ENCODE peak calls at places on chromosomes 5 and 9, in eight cellular contexts. One of them, this sample, is unnamed.

GRCh38 chr5:122156724-122157325 is 27.5 kb downstream of the ZNF474 start:
- DNase-seq in adipocyte: peak
- DNase-seq in endothelial cell of umbilical vein: peak
- DNase-seq in HFF-Myc: no peak
- DNase-seq in AG10803: peak
- DNase-seq in kidney epithelial cell: no peak
- DNase-seq in Peyer's patch: no peak
- DNase-seq in PC-3: peak
- DNase-seq in this sample: no peak

GRCh38 chr9:37395663-37396062 is 26.8 kb upstream of the GRHPR start:
- DNase-seq in AG10803: no peak
- DNase-seq in PC-3: no peak
- DNase-seq in kidney epithelial cell: no peak
- DNase-seq in HFF-Myc: no peak
- DNase-seq in adipocyte: no peak
- DNase-seq in endothelial cell of umbilical vein: no peak
- DNase-seq in Peyer's patch: no peak
- DNase-seq in this sample: no peak

GRCh38 chr9:136947955-136948510 is 3.0 kb downstream of the C8G start:
- DNase-seq in PC-3: peak
- DNase-seq in kidney epithelial cell: no peak
- DNase-seq in adipocyte: peak
- DNase-seq in AG10803: peak
- DNase-seq in Peyer's patch: peak
- DNase-seq in endothelial cell of umbilical vein: no peak
- DNase-seq in HFF-Myc: no peak
- DNase-seq in this sample: no peak

GRCh38 chr5:113807384-113808053 is 294.0 kb downstream of the YTHDC2 start:
- DNase-seq in endothelial cell of umbilical vein: no peak
- DNase-seq in Peyer's patch: no peak
- DNase-seq in HFF-Myc: peak
- DNase-seq in adipocyte: peak
- DNase-seq in AG10803: peak
- DNase-seq in kidney epithelial cell: no peak
- DNase-seq in PC-3: no peak
- DNase-seq in this sample: no peak

GRCh38 chr5:159916841-159917761 is 819 bp downstream of the ADRA1B start:
- DNase-seq in AG10803: no peak
- DNase-seq in PC-3: no peak
- DNase-seq in Peyer's patch: no peak
- DNase-seq in kidney epithelial cell: no peak
- DNase-seq in endothelial cell of umbilical vein: no peak
- DNase-seq in HFF-Myc: no peak
- DNase-seq in adipocyte: no peak
- DNase-seq in this sample: no peak

GRCh38 chr9:133773889-133774655 is 35.9 kb upstream of the SARDH start:
- DNase-seq in PC-3: no peak
- DNase-seq in adipocyte: no peak
- DNase-seq in AG10803: peak
- DNase-seq in Peyer's patch: no peak
- DNase-seq in endothelial cell of umbilical vein: no peak
- DNase-seq in kidney epithelial cell: no peak
- DNase-seq in HFF-Myc: no peak
- DNase-seq in this sample: no peak

GRCh38 chr5:38426493-38426892 is 130.0 kb downstream of the LIFR start:
- DNase-seq in endothelial cell of umbilical vein: no peak
- DNase-seq in kidney epithelial cell: no peak
- DNase-seq in PC-3: peak
- DNase-seq in adipocyte: peak
- DNase-seq in AG10803: peak
- DNase-seq in HFF-Myc: no peak
- DNase-seq in Peyer's patch: no peak
- DNase-seq in this sample: no peak

GRCh38 chr5:135449608-135450007 is 2.5 kb upstream of the DCANP1 start:
- DNase-seq in Peyer's patch: no peak
- DNase-seq in AG10803: no peak
- DNase-seq in endothelial cell of umbilical vein: no peak
- DNase-seq in kidney epithelial cell: no peak
- DNase-seq in adipocyte: no peak
- DNase-seq in PC-3: no peak
- DNase-seq in HFF-Myc: no peak
- DNase-seq in this sample: no peak

GRCh38 chr9:96209407-96210031 is 92.5 kb downstream of the HSD17B3 start:
- DNase-seq in HFF-Myc: no peak
- DNase-seq in Peyer's patch: no peak
- DNase-seq in AG10803: peak
- DNase-seq in PC-3: peak
- DNase-seq in adipocyte: peak
- DNase-seq in endothelial cell of umbilical vein: no peak
- DNase-seq in kidney epithelial cell: no peak
- DNase-seq in this sample: no peak

GRCh38 chr9:71646131-71646530 is 122.2 kb downstream of the CEMIP2 start:
- DNase-seq in HFF-Myc: no peak
- DNase-seq in endothelial cell of umbilical vein: no peak
- DNase-seq in AG10803: peak
- DNase-seq in kidney epithelial cell: no peak
- DNase-seq in adipocyte: peak
- DNase-seq in PC-3: no peak
- DNase-seq in Peyer's patch: no peak
- DNase-seq in this sample: no peak

GRCh38 chr9:130997925-130998595 is 10.9 kb upstream of the LAMC3 start:
- DNase-seq in HFF-Myc: peak
- DNase-seq in endothelial cell of umbilical vein: peak
- DNase-seq in adipocyte: peak
- DNase-seq in AG10803: peak
- DNase-seq in PC-3: peak
- DNase-seq in kidney epithelial cell: no peak
- DNase-seq in Peyer's patch: no peak
- DNase-seq in this sample: no peak

GRCh38 chr5:173625686-173626500 is 9.4 kb upstream of the BOD1 start:
- DNase-seq in kidney epithelial cell: no peak
- DNase-seq in HFF-Myc: no peak
- DNase-seq in adipocyte: peak
- DNase-seq in Peyer's patch: no peak
- DNase-seq in endothelial cell of umbilical vein: no peak
- DNase-seq in PC-3: peak
- DNase-seq in AG10803: no peak
- DNase-seq in this sample: no peak

GRCh38 chr9:70484232-70485130 is 70.0 kb upstream of the KLF9 start:
- DNase-seq in HFF-Myc: no peak
- DNase-seq in AG10803: peak
- DNase-seq in endothelial cell of umbilical vein: peak
- DNase-seq in adipocyte: peak
- DNase-seq in kidney epithelial cell: no peak
- DNase-seq in PC-3: peak
- DNase-seq in Peyer's patch: no peak
- DNase-seq in this sample: no peak

GRCh38 chr5:111124793-111125192 is 32.6 kb downstream of the WDR36 start:
- DNase-seq in AG10803: no peak
- DNase-seq in adipocyte: no peak
- DNase-seq in Peyer's patch: no peak
- DNase-seq in HFF-Myc: no peak
- DNase-seq in endothelial cell of umbilical vein: no peak
- DNase-seq in kidney epithelial cell: no peak
- DNase-seq in PC-3: no peak
- DNase-seq in this sample: no peak

GRCh38 chr5:136766456-136766855 is 401.1 kb upstream of the TRPC7 start:
- DNase-seq in AG10803: no peak
- DNase-seq in kidney epithelial cell: no peak
- DNase-seq in PC-3: peak
- DNase-seq in Peyer's patch: no peak
- DNase-seq in HFF-Myc: no peak
- DNase-seq in adipocyte: peak
- DNase-seq in endothelial cell of umbilical vein: no peak
- DNase-seq in this sample: no peak

GRCh38 chr5:110908848-110909247 is 162.7 kb upstream of the TSLP start:
- DNase-seq in HFF-Myc: no peak
- DNase-seq in endothelial cell of umbilical vein: no peak
- DNase-seq in Peyer's patch: no peak
- DNase-seq in adipocyte: no peak
- DNase-seq in PC-3: peak
- DNase-seq in AG10803: no peak
- DNase-seq in kidney epithelial cell: no peak
- DNase-seq in this sample: no peak

GRCh38 chr5:42927730-42928129 is 112.4 kb downstream of the ANXA2R start:
- DNase-seq in Peyer's patch: no peak
- DNase-seq in adipocyte: no peak
- DNase-seq in endothelial cell of umbilical vein: no peak
- DNase-seq in kidney epithelial cell: no peak
- DNase-seq in HFF-Myc: no peak
- DNase-seq in AG10803: no peak
- DNase-seq in PC-3: no peak
- DNase-seq in this sample: no peak

GRCh38 chr5:42929871-42930270 is 110.2 kb downstream of the ANXA2R start:
- DNase-seq in PC-3: peak
- DNase-seq in kidney epithelial cell: no peak
- DNase-seq in HFF-Myc: no peak
- DNase-seq in endothelial cell of umbilical vein: no peak
- DNase-seq in Peyer's patch: no peak
- DNase-seq in adipocyte: no peak
- DNase-seq in AG10803: no peak
- DNase-seq in this sample: no peak

DNA sequence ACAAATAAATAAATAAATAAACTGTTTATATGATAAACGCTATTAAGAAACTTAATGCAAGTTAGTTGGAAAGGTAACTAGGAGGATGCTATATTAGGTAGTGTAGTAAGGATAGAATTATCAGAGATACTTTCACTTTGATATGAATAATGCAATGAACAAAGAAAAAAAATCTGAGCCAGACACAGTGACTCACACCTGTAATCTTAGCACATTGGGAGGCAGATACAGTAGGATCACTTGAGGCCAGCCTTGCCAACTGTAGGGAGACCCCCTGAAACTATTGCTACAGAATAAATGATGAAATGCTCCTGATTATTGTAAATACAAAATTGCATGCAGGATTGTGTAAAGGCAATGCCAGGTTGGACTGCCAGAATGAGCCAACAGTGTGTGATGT is 109.2 kb downstream of the ANXA2R start:
- DNase-seq in PC-3: peak
- DNase-seq in adipocyte: no peak
- DNase-seq in endothelial cell of umbilical vein: no peak
- DNase-seq in Peyer's patch: no peak
- DNase-seq in HFF-Myc: no peak
- DNase-seq in AG10803: no peak
- DNase-seq in kidney epithelial cell: no peak
- DNase-seq in this sample: no peak
- H3K4me3 ChIP-seq in PC-3: no peak
- H3K4me3 ChIP-seq in adipocyte: no peak
- H3K4me3 ChIP-seq in endothelial cell of umbilical vein: no peak
- H3K4me3 ChIP-seq in Peyer's patch: no peak
- H3K4me3 ChIP-seq in HFF-Myc: no peak
- H3K4me3 ChIP-seq in AG10803: no peak
- H3K4me3 ChIP-seq in kidney epithelial cell: no peak
- H3K4me3 ChIP-seq in this sample: no peak

GRCh38 chr9:112582863-112583262 is 96.2 kb downstream of the KIAA1958 start:
- DNase-seq in PC-3: no peak
- DNase-seq in adipocyte: no peak
- DNase-seq in endothelial cell of umbilical vein: no peak
- DNase-seq in AG10803: no peak
- DNase-seq in Peyer's patch: no peak
- DNase-seq in HFF-Myc: no peak
- DNase-seq in kidney epithelial cell: no peak
- DNase-seq in this sample: no peak

GRCh38 chr9:112581469-112582176 is 95.0 kb downstream of the KIAA1958 start:
- DNase-seq in adipocyte: no peak
- DNase-seq in kidney epithelial cell: no peak
- DNase-seq in PC-3: no peak
- DNase-seq in Peyer's patch: no peak
- DNase-seq in HFF-Myc: no peak
- DNase-seq in endothelial cell of umbilical vein: no peak
- DNase-seq in AG10803: no peak
- DNase-seq in this sample: no peak

GRCh38 chr9:112586600-112587155 is 100.1 kb downstream of the KIAA1958 start:
- DNase-seq in HFF-Myc: no peak
- DNase-seq in Peyer's patch: no peak
- DNase-seq in endothelial cell of umbilical vein: no peak
- DNase-seq in PC-3: no peak
- DNase-seq in kidney epithelial cell: no peak
- DNase-seq in AG10803: peak
- DNase-seq in adipocyte: peak
- DNase-seq in this sample: no peak

GRCh38 chr9:112582371-112582770 is 95.7 kb downstream of the KIAA1958 start:
- DNase-seq in PC-3: no peak
- DNase-seq in HFF-Myc: no peak
- DNase-seq in kidney epithelial cell: no peak
- DNase-seq in adipocyte: no peak
- DNase-seq in endothelial cell of umbilical vein: no peak
- DNase-seq in Peyer's patch: no peak
- DNase-seq in AG10803: no peak
- DNase-seq in this sample: no peak
- H3K4me3 ChIP-seq in PC-3: no peak
- H3K4me3 ChIP-seq in HFF-Myc: no peak
- H3K4me3 ChIP-seq in kidney epithelial cell: no peak
- H3K4me3 ChIP-seq in adipocyte: no peak
- H3K4me3 ChIP-seq in endothelial cell of umbilical vein: no peak
- H3K4me3 ChIP-seq in Peyer's patch: no peak
- H3K4me3 ChIP-seq in AG10803: no peak
- H3K4me3 ChIP-seq in this sample: no peak

GRCh38 chr5:77645995-77646639 is 7.6 kb upstream of the OTP start:
- DNase-seq in endothelial cell of umbilical vein: no peak
- DNase-seq in PC-3: no peak
- DNase-seq in kidney epithelial cell: no peak
- DNase-seq in adipocyte: no peak
- DNase-seq in HFF-Myc: no peak
- DNase-seq in Peyer's patch: no peak
- DNase-seq in AG10803: no peak
- DNase-seq in this sample: no peak
- H3K4me3 ChIP-seq in endothelial cell of umbilical vein: no peak
- H3K4me3 ChIP-seq in PC-3: no peak
- H3K4me3 ChIP-seq in kidney epithelial cell: no peak
- H3K4me3 ChIP-seq in adipocyte: no peak
- H3K4me3 ChIP-seq in HFF-Myc: no peak
- H3K4me3 ChIP-seq in Peyer's patch: no peak
- H3K4me3 ChIP-seq in AG10803: no peak
- H3K4me3 ChIP-seq in this sample: no peak

GRCh38 chr5:132487841-132488555 is 2.6 kb downstream of the IRF1 start:
- DNase-seq in AG10803: no peak
- DNase-seq in Peyer's patch: peak
- DNase-seq in kidney epithelial cell: no peak
- DNase-seq in adipocyte: no peak
- DNase-seq in endothelial cell of umbilical vein: no peak
- DNase-seq in PC-3: no peak
- DNase-seq in HFF-Myc: no peak
- DNase-seq in this sample: no peak

GRCh38 chr5:132489871-132490483 is 596 bp downstream of the IRF1 start:
- DNase-seq in HFF-Myc: no peak
- DNase-seq in PC-3: peak
- DNase-seq in AG10803: peak
- DNase-seq in kidney epithelial cell: no peak
- DNase-seq in Peyer's patch: peak
- DNase-seq in endothelial cell of umbilical vein: peak
- DNase-seq in adipocyte: peak
- DNase-seq in this sample: no peak

GRCh38 chr5:132487095-132487428 is 3.5 kb downstream of the IRF1 start:
- DNase-seq in kidney epithelial cell: no peak
- DNase-seq in adipocyte: no peak
- DNase-seq in endothelial cell of umbilical vein: no peak
- DNase-seq in AG10803: no peak
- DNase-seq in Peyer's patch: no peak
- DNase-seq in HFF-Myc: no peak
- DNase-seq in PC-3: no peak
- DNase-seq in this sample: no peak

GRCh38 chr5:132489051-132489770 is 1.4 kb downstream of the IRF1 start:
- DNase-seq in HFF-Myc: no peak
- DNase-seq in adipocyte: no peak
- DNase-seq in AG10803: no peak
- DNase-seq in PC-3: no peak
- DNase-seq in endothelial cell of umbilical vein: no peak
- DNase-seq in kidney epithelial cell: no peak
- DNase-seq in Peyer's patch: peak
- DNase-seq in this sample: no peak

GRCh38 chr5:132488590-132488989 is 2.0 kb downstream of the IRF1 start:
- DNase-seq in kidney epithelial cell: no peak
- DNase-seq in HFF-Myc: no peak
- DNase-seq in endothelial cell of umbilical vein: no peak
- DNase-seq in Peyer's patch: no peak
- DNase-seq in AG10803: no peak
- DNase-seq in adipocyte: no peak
- DNase-seq in PC-3: peak
- DNase-seq in this sample: no peak
- H3K4me3 ChIP-seq in kidney epithelial cell: no peak
- H3K4me3 ChIP-seq in HFF-Myc: peak
- H3K4me3 ChIP-seq in endothelial cell of umbilical vein: no peak
- H3K4me3 ChIP-seq in Peyer's patch: peak
- H3K4me3 ChIP-seq in AG10803: peak
- H3K4me3 ChIP-seq in adipocyte: peak
- H3K4me3 ChIP-seq in PC-3: peak
- H3K4me3 ChIP-seq in this sample: peak